ENCODE peak calls at places on chromosomes 7 and 10, in ten cellular contexts. R is iPS-NIHi11, O is hepatocyte, E is AG10803, J is ELR, T is mucosa of descending colon, N is DMS 273 treated with DMSO at 0.1 percent for 48 hours, X is naive B cell, B is Calu3, M is NCI-H345. D is an unnamed sample.

GRCh38 chr10:56269181-56269580 is 91.9 kb downstream of the ZWINT start:
- DNase-seq in N (no peak), O (no peak), R (no peak), T (no peak), X (no peak), B (no peak), M (no peak), J (no peak), E (no peak), D (no peak)

GRCh38 chr10:2341298-2341697 is 604.0 kb upstream of the ADARB2 start:
- DNase-seq in E (no peak), J (no peak), N (no peak), M (no peak), R (no peak), O (no peak), X (no peak), T (no peak), B (no peak), D (no peak)

GRCh38 chr10:63166742-63167258 is 33.7 kb downstream of the NRBF2 start:
- DNase-seq in J (peak), O (peak), E (peak), B (peak), M (peak), X (peak), T (no peak), N (peak), R (peak), D (peak)

GRCh38 chr7:100824499-100825214 is 2.7 kb downstream of the EPHB4 start:
- DNase-seq in B (no peak), J (no peak), X (no peak), E (peak), T (peak), N (no peak), R (peak), O (no peak), M (no peak), D (no peak)

GRCh38 chr7:87001214-87001613 is 58.2 kb downstream of the ELAPOR2 start:
- DNase-seq in R (no peak), O (peak), X (no peak), J (no peak), B (no peak), T (no peak), E (peak), M (no peak), N (no peak), D (peak)

GRCh38 chr7:11434371-11434770 is 397.6 kb downstream of the THSD7A start:
- DNase-seq in M (no peak), O (no peak), E (peak), J (no peak), X (no peak), T (no peak), N (no peak), R (no peak), B (no peak), D (no peak)

GRCh38 chr10:64515975-64516699 is 994.9 kb downstream of the REEP3 start:
- DNase-seq in T (no peak), N (no peak), E (no peak), B (no peak), R (no peak), O (peak), M (no peak), X (no peak), J (no peak), D (no peak)

GRCh38 chr7:73718438-73718881 is 1.0 kb downstream of the STX1A start:
- DNase-seq in M (no peak), T (peak), O (peak), J (no peak), X (no peak), N (no peak), E (no peak), R (no peak), B (no peak), D (no peak)

GRCh38 chr7:83970081-83970480 is 224.5 kb downstream of the SEMA3A start:
- DNase-seq in B (no peak), R (no peak), J (no peak), O (no peak), X (no peak), N (no peak), M (no peak), T (no peak), E (no peak), D (no peak)

GRCh38 chr10:326894-327635 is 191.8 kb downstream of the ZMYND11 start:
- DNase-seq in J (no peak), N (no peak), E (no peak), B (no peak), T (no peak), R (no peak), O (no peak), M (no peak), X (no peak), D (no peak)

GRCh38 chr10:78892383-78893191 is 176.2 kb upstream of the ZMIZ1 start:
- DNase-seq in O (no peak), B (no peak), J (no peak), E (no peak), T (no peak), R (no peak), M (no peak), N (no peak), X (no peak), D (peak)

GRCh38 chr7:151863386-151864079 is 13.4 kb downstream of the PRKAG2 start:
- DNase-seq in M (no peak), B (no peak), T (no peak), X (peak), O (no peak), N (no peak), E (no peak), J (no peak), R (peak), D (no peak)

GRCh38 chr10:116587878-116588590 is 2.7 kb upstream of the PNLIPRP1 start:
- DNase-seq in J (no peak), B (no peak), R (no peak), M (no peak), O (no peak), T (no peak), E (no peak), N (no peak), X (no peak), D (no peak)

GRCh38 chr10:119595715-119596515 is 849 bp downstream of the TIAL1 start:
- DNase-seq in M (peak), E (peak), B (peak), T (peak), J (peak), O (peak), N (no peak), X (peak), R (no peak), D (peak)

GRCh38 chr10:92640110-92640509 is 47.2 kb downstream of the KIF11 start:
- DNase-seq in O (no peak), T (no peak), N (no peak), E (peak), J (peak), X (no peak), R (no peak), B (no peak), M (no peak), D (peak)

GRCh38 chr7:105887569-105888199 is 11.3 kb upstream of the ATXN7L1 start:
- DNase-seq in R (no peak), T (peak), O (peak), J (no peak), N (no peak), X (no peak), E (no peak), M (peak), B (peak), D (no peak)

GRCh38 chr10:6161913-6162312 is 40.8 kb upstream of the PFKFB3 start:
- DNase-seq in E (no peak), J (no peak), O (peak), N (no peak), R (no peak), M (no peak), T (no peak), B (no peak), X (no peak), D (peak)

GRCh38 chr7:151853896-151854807 is 22.8 kb downstream of the PRKAG2 start:
- DNase-seq in O (no peak), M (no peak), N (no peak), B (no peak), R (no peak), X (no peak), T (peak), J (no peak), E (peak), D (no peak)

GRCh38 chr10:14588084-14588937 is 186.4 kb downstream of the FAM107B start:
- DNase-seq in O (peak), E (peak), X (no peak), M (no peak), N (no peak), J (peak), R (no peak), B (peak), T (no peak), D (peak)

GRCh38 chr7:1696671-1697498 is 26.8 kb downstream of the ELFN1 start:
- DNase-seq in O (no peak), M (no peak), T (peak), J (no peak), X (no peak), N (no peak), R (no peak), E (no peak), B (peak), D (no peak)

D was measured in fibroblast of the aortic adventitia.